ENCODE peak calls at places on chromosomes 5 and 9, in four cellular contexts. D, S, Q and Z are unnamed samples.

GRCh38 chr9:8727191-8727590 is 927.6 kb upstream of the DMAC1 start:
- DNase-seq in Q (no peak), S (no peak), D (no peak), Z (no peak)

GRCh38 chr9:18493361-18494015 is 19.5 kb downstream of the ADAMTSL1 start:
- DNase-seq in D (no peak), S (no peak), Q (no peak), Z (no peak)

GRCh38 chr5:53164478-53165165 is 55.1 kb upstream of the MOCS2 start:
- DNase-seq in S (no peak), Q (no peak), D (no peak), Z (no peak)

GRCh38 chr9:135905380-135906282 is 1.7 kb downstream of the CAMSAP1 start:
- DNase-seq in S (no peak), D (no peak), Q (no peak), Z (no peak)

GRCh38 chr9:113524460-113524859 is 60.9 kb downstream of the RGS3 start:
- DNase-seq in Q (no peak), D (no peak), S (peak; percentile 81), Z (no peak)

GRCh38 chr9:134835455-134835854 is 45.2 kb upstream of the FCN2 start:
- DNase-seq in D (no peak), S (peak; percentile 40), Q (no peak), Z (no peak)

GRCh38 chr5:55997742-55998351 is 3.1 kb upstream of the IL6ST start:
- DNase-seq in D (peak; percentile 46), Q (no peak), S (no peak), Z (no peak)

GRCh38 chr5:149177911-149178565 is 36.7 kb downstream of the ABLIM3 start:
- DNase-seq in S (no peak), Q (no peak), D (no peak), Z (no peak)

GRCh38 chr5:77390795-77391194 is 101.3 kb downstream of the WDR41 start:
- DNase-seq in Q (peak; percentile 65), D (no peak), S (no peak), Z (no peak)

GRCh38 chr5:154653418-154653763 is 101.8 kb upstream of the LARP1 start:
- DNase-seq in S (peak; percentile 78), D (no peak), Q (no peak), Z (no peak)

GRCh38 chr9:137482094-137482781 is 23.1 kb upstream of the NSMF start:
- DNase-seq in S (peak; percentile 50), Q (peak; percentile 86), D (peak; percentile 68), Z (no peak)

GRCh38 chr9:133540336-133541025 is 6.0 kb downstream of the ADAMTSL2 start:
- DNase-seq in Q (no peak), D (no peak), S (no peak), Z (peak; percentile 72)

GRCh38 chr9:113397077-113397696 is 3.9 kb downstream of the ALAD start:
- DNase-seq in Q (no peak), D (no peak), S (peak; percentile 48), Z (no peak)

GRCh38 chr5:147554285-147554817 is 44.5 kb upstream of the DPYSL3 start:
- DNase-seq in Q (peak; percentile 89), D (no peak), S (no peak), Z (no peak)

GRCh38 chr5:59066367-59067163 is 483.7 kb downstream of the RAB3C start:
- DNase-seq in D (peak; percentile 81), S (no peak), Q (peak; percentile 61), Z (no peak)

GRCh38 chr5:138053554-138053953 is 20.7 kb upstream of the FAM13B start:
- DNase-seq in S (no peak), D (no peak), Q (no peak), Z (no peak)

GRCh38 chr5:149414405-149415244 is 35.5 kb upstream of the IL17B start:
- DNase-seq in D (no peak), S (no peak), Q (peak; percentile 88), Z (no peak)

GRCh38 chr5:142697846-142698245 is 12.0 kb upstream of the FGF1 start:
- DNase-seq in S (no peak), Q (peak; percentile 49), D (no peak), Z (no peak)

GRCh38 chr5:95759634-95760033 is 28.5 kb downstream of the RHOBTB3 start:
- DNase-seq in S (no peak), D (peak; percentile 73), Q (peak; percentile 48), Z (no peak)

GRCh38 chr5:79806741-79807140 is 117.1 kb downstream of the CMYA5 start:
- DNase-seq in Q (peak; percentile 44), S (no peak), D (no peak), Z (no peak)

GRCh38 chr9:116154976-116155699 is 1.5 kb downstream of the PAPPA start:
- DNase-seq in S (no peak), D (peak; percentile 77), Q (peak; percentile 87), Z (peak; percentile 49)

GRCh38 chr9:87888501-87888900 is 5.8 kb downstream of the SPATA31E1 start:
- DNase-seq in Q (no peak), S (no peak), D (no peak), Z (peak; percentile 23)

GRCh38 chr5:145245354-145245753 is 589.8 kb downstream of the PRELID2 start:
- DNase-seq in Q (peak; percentile 61), D (no peak), S (no peak), Z (no peak)

GRCh38 chr5:52956915-52957747 is 32.0 kb upstream of the ITGA2 start:
- DNase-seq in Q (peak; percentile 29), D (no peak), S (no peak), Z (no peak)

GRCh38 chr5:180860273-180860886 is 696 bp downstream of the ZFP62 start:
- DNase-seq in S (peak; percentile 72), D (peak; percentile 82), Q (no peak), Z (peak; percentile 78)

GRCh38 chr9:133806623-133807010 is 68.5 kb upstream of the SARDH start:
- DNase-seq in Q (no peak), S (no peak), D (no peak), Z (no peak)